ENCODE peak calls at places on chromosomes 13 and 19, in nine cellular contexts. D is right atrium auricular region; B is cardiac muscle cell; L is CD8-positive, alpha-beta T cell; F is pancreas; O is tibial nerve; C is heart right ventricle; S is lower lobe of right lung; J is kidney. I is an unnamed sample.

GRCh38 chr19:47790398-47790814 is 11.9 kb downstream of the SELENOW start:
- DNase-seq in O (peak; percentile 72), J (peak; percentile 88), L (peak; percentile 91), S (peak; percentile 90), B (peak; percentile 92), D (peak; percentile 85), C (peak; percentile 80), F (peak; percentile 84), I (peak; percentile 67)

GRCh38 chr19:36488816-36489138 is 584 bp downstream of the ZNF566 start:
- DNase-seq in B (peak; percentile 14), D (no peak), O (no peak), C (peak; percentile 20), F (no peak), J (no peak), L (peak; percentile 43), S (no peak), I (no peak)

GRCh38 chr13:44879452-44880058 is 109.7 kb downstream of the NUFIP1 start:
- DNase-seq in D (no peak), J (no peak), C (no peak), F (peak; percentile 56), L (no peak), B (no peak), O (no peak), S (no peak), I (no peak)

GRCh38 chr13:102968572-102969228 is 97.5 kb downstream of the SLC10A2 start:
- DNase-seq in S (no peak), J (no peak), L (no peak), C (no peak), O (no peak), D (no peak), F (no peak), B (no peak), I (no peak)

GRCh38 chr19:3556978-3557460 is 367 bp downstream of the MFSD12 start:
- DNase-seq in O (no peak), B (peak; percentile 41), C (no peak), J (peak; percentile 86), F (peak; percentile 51), L (peak; percentile 74), S (peak; percentile 70), D (no peak), I (peak; percentile 61)

GRCh38 chr19:43505186-43505456 is 575 bp upstream of the PHLDB3 start:
- DNase-seq in L (no peak), J (no peak), B (no peak), C (no peak), F (no peak), O (no peak), D (no peak), S (no peak), I (no peak)

GRCh38 chr19:10852098-10852800 is 4.0 kb downstream of the C19orf38 start:
- DNase-seq in D (no peak), F (no peak), O (no peak), B (no peak), S (no peak), J (peak; percentile 8), C (no peak), L (no peak), I (no peak)

GRCh38 chr13:54162069-54162468 is 1133.5 kb downstream of the OLFM4 start:
- DNase-seq in O (no peak), C (no peak), S (no peak), J (no peak), D (no peak), B (no peak), F (no peak), L (no peak), I (no peak)

GRCh38 chr13:92896842-92897241 is 329.8 kb upstream of the GPC6 start:
- DNase-seq in O (no peak), C (no peak), B (peak; percentile 49), L (no peak), J (no peak), S (no peak), F (no peak), D (no peak), I (no peak)

GRCh38 chr13:47146136-47146535 is 249.3 kb upstream of the HTR2A start:
- DNase-seq in C (no peak), O (no peak), B (no peak), J (no peak), D (no peak), F (no peak), S (no peak), L (no peak), I (no peak)

GRCh38 chr19:28292822-28293500 is 920.0 kb downstream of the UQCRFS1 start:
- DNase-seq in O (no peak), C (no peak), B (peak; percentile 35), D (no peak), F (no peak), S (no peak), J (no peak), L (no peak), I (no peak)

GRCh38 chr19:28291874-28292273 is 921.1 kb downstream of the UQCRFS1 start:
- DNase-seq in D (no peak), S (no peak), L (no peak), B (no peak), J (no peak), F (no peak), C (no peak), O (no peak), I (no peak)

GRCh38 chr19:28296506-28296905 is 916.4 kb downstream of the UQCRFS1 start:
- DNase-seq in S (no peak), J (no peak), D (no peak), B (no peak), L (no peak), O (no peak), C (no peak), F (no peak), I (no peak)

GRCh38 chr19:28293685-28294084 is 919.3 kb downstream of the UQCRFS1 start:
- DNase-seq in L (no peak), F (no peak), B (no peak), J (no peak), C (no peak), O (no peak), S (no peak), D (no peak), I (no peak)

GRCh38 chr19:28294395-28294794 is 918.6 kb downstream of the UQCRFS1 start:
- DNase-seq in F (no peak), O (no peak), D (no peak), B (no peak), L (no peak), J (no peak), C (no peak), S (no peak), I (no peak)
- H3K9me3 ChIP-seq in F (no peaks in the 10 kb centered on the region), O (no peaks in the 10 kb centered on the region), D (no peaks in the 10 kb centered on the region), B (no peaks in the 10 kb centered on the region), L (no peaks in the 10 kb centered on the region), J (no peaks in the 10 kb centered on the region), C (no peaks in the 10 kb centered on the region), S (no peaks in the 10 kb centered on the region), I (no peaks in the 10 kb centered on the region)

GRCh38 chr13:110894086-110894485 is 20.8 kb downstream of the ANKRD10 start:
- DNase-seq in B (no peak), F (no peak), D (no peak), S (no peak), J (no peak), L (no peak), C (no peak), O (no peak), I (no peak)
- H3K36me3 ChIP-seq in B (peaks cover 23% of the 10 kb centered on the region), F (no peaks in the 10 kb centered on the region), D (peaks cover 15% of the 10 kb centered on the region), S (peaks cover 65% of the 10 kb centered on the region), J (no peaks in the 10 kb centered on the region), L (peaks cover under 1% of the 10 kb centered on the region), C (no peaks in the 10 kb centered on the region), O (no peaks in the 10 kb centered on the region), I (peaks cover 27% of the 10 kb centered on the region)

GRCh38 chr19:23436318-23436717 is 41.0 kb upstream of the ZNF91 start:
- DNase-seq in S (no peak), C (no peak), F (no peak), J (no peak), L (no peak), O (no peak), D (no peak), B (no peak), I (no peak)
- H3K9me3 ChIP-seq in S (peaks cover 11% of the 10 kb centered on the region), C (peaks cover 35% of the 10 kb centered on the region), F (no peaks in the 10 kb centered on the region), J (no peaks in the 10 kb centered on the region), L (no peaks in the 10 kb centered on the region), O (no peaks in the 10 kb centered on the region), D (no peaks in the 10 kb centered on the region), B (no peaks in the 10 kb centered on the region), I (peaks cover 22% of the 10 kb centered on the region)

GRCh38 chr19:39416152-39416551 is 3.7 kb downstream of the PLEKHG2 start:
- DNase-seq in O (no peak), J (no peak), B (no peak), L (no peak), F (no peak), S (no peak), C (no peak), D (no peak), I (no peak)
- H3K36me3 ChIP-seq in O (no peaks in the 10 kb centered on the region), J (peaks cover 2% of the 10 kb centered on the region), B (peaks cover 36% of the 10 kb centered on the region), L (no peaks in the 10 kb centered on the region), F (no peaks in the 10 kb centered on the region), S (peaks cover 30% of the 10 kb centered on the region), C (no peaks in the 10 kb centered on the region), D (peaks cover 30% of the 10 kb centered on the region), I (peaks cover 17% of the 10 kb centered on the region)

GRCh38 chr19:11973020-11973810 is 8.4 kb downstream of the ZNF763 start:
- DNase-seq in S (no peak), F (no peak), B (no peak), D (no peak), O (no peak), L (no peak), J (no peak), C (no peak), I (no peak)
- H3K9me3 ChIP-seq in S (peaks cover 22% of the 10 kb centered on the region), F (no peaks in the 10 kb centered on the region), B (no peaks in the 10 kb centered on the region), D (peaks cover 4% of the 10 kb centered on the region), O (no peaks in the 10 kb centered on the region), L (peaks cover 6% of the 10 kb centered on the region), J (peaks cover 19% of the 10 kb centered on the region), C (peaks cover 29% of the 10 kb centered on the region), I (peaks cover 32% of the 10 kb centered on the region)

I was measured in CD4-positive, CD25-positive, alpha-beta regulatory T cell.